ENCODE peak calls at places on chromosomes 6 and 20, in ten cellular contexts. L, J, Y, E, U, T, N, B, M and D are unnamed samples.

GRCh38 chr6:338815-339262 is 46.6 kb downstream of the DUSP22 start:
- DNase-seq in J (no peak), L (peak), Y (no peak), B (no peak), U (no peak), M (no peak), N (no peak), E (no peak), T (no peak), D (no peak)

GRCh38 chr20:18683839-18684238 is 96.0 kb downstream of the DTD1 start:
- DNase-seq in T (no peak), L (no peak), N (no peak), E (no peak), Y (no peak), M (no peak), B (no peak), U (no peak), J (no peak), D (no peak)

GRCh38 chr6:138013949-138014348 is 93.3 kb downstream of the PERP start:
- DNase-seq in B (no peak), N (no peak), E (no peak), J (peak), Y (no peak), M (no peak), T (no peak), L (no peak), U (no peak), D (no peak)

GRCh38 chr20:31967830-31968249 is at the start of gene XKR7:
- DNase-seq in L (no peak), E (no peak), J (no peak), M (no peak), B (no peak), Y (no peak), N (no peak), T (no peak), U (no peak), D (no peak)

GRCh38 chr6:12066297-12066696 is 54.2 kb downstream of the HIVEP1 start:
- DNase-seq in N (no peak), M (no peak), J (no peak), T (no peak), L (peak), E (no peak), Y (no peak), B (no peak), U (peak), D (peak)

GRCh38 chr20:41632896-41633295 is 14.7 kb upstream of the CHD6 start:
- DNase-seq in T (no peak), E (peak), N (no peak), L (peak), Y (no peak), J (peak), U (peak), M (no peak), B (no peak), D (peak)

GRCh38 chr6:3708540-3708939 is 43.0 kb downstream of the PXDC1 start:
- DNase-seq in N (no peak), L (no peak), T (no peak), E (no peak), Y (no peak), M (no peak), B (no peak), U (no peak), J (no peak), D (no peak)

GRCh38 chr6:129507059-129507807 is 202.7 kb downstream of the ARHGAP18 start:
- DNase-seq in M (no peak), Y (no peak), B (no peak), T (no peak), U (no peak), E (no peak), J (peak), L (no peak), N (no peak), D (no peak)

GRCh38 chr6:45302832-45303231 is 25.3 kb upstream of the RUNX2 start:
- DNase-seq in U (no peak), N (no peak), L (no peak), E (no peak), J (no peak), B (no peak), M (no peak), T (no peak), Y (no peak), D (no peak)

GRCh38 chr6:157227202-157228166 is 95.8 kb downstream of the TMEM242 start:
- DNase-seq in T (no peak), E (no peak), L (no peak), N (no peak), M (no peak), U (no peak), B (no peak), Y (no peak), J (no peak), D (no peak)

GRCh38 chr20:60820918-60821317 is 431.1 kb upstream of the CDH4 start:
- DNase-seq in J (no peak), N (no peak), E (no peak), U (no peak), M (no peak), Y (no peak), L (no peak), B (no peak), T (no peak), D (no peak)

GRCh38 chr20:11195169-11195568 is 521.4 kb upstream of the JAG1 start:
- DNase-seq in Y (no peak), U (no peak), N (no peak), B (no peak), T (no peak), E (no peak), J (no peak), M (no peak), L (no peak), D (no peak)

GRCh38 chr20:51249781-51250180 is 226.9 kb upstream of the KCNG1 start:
- DNase-seq in Y (no peak), J (no peak), U (no peak), B (no peak), N (no peak), E (no peak), T (no peak), L (no peak), M (no peak), D (no peak)

GRCh38 chr20:51244496-51244895 is 221.6 kb upstream of the KCNG1 start:
- DNase-seq in N (no peak), U (no peak), M (no peak), E (no peak), T (no peak), L (no peak), B (no peak), J (no peak), Y (no peak), D (no peak)

GRCh38 chr20:51249215-51249614 is 226.3 kb upstream of the KCNG1 start:
- DNase-seq in E (no peak), L (no peak), J (no peak), U (no peak), M (no peak), Y (no peak), N (no peak), B (no peak), T (no peak), D (no peak)
- H3K4me3 ChIP-seq in E (no peak), L (no peak), J (no peak), U (no peak), M (no peak), Y (no peak), N (no peak), B (no peak), T (no peak), D (no peak)

DNA sequence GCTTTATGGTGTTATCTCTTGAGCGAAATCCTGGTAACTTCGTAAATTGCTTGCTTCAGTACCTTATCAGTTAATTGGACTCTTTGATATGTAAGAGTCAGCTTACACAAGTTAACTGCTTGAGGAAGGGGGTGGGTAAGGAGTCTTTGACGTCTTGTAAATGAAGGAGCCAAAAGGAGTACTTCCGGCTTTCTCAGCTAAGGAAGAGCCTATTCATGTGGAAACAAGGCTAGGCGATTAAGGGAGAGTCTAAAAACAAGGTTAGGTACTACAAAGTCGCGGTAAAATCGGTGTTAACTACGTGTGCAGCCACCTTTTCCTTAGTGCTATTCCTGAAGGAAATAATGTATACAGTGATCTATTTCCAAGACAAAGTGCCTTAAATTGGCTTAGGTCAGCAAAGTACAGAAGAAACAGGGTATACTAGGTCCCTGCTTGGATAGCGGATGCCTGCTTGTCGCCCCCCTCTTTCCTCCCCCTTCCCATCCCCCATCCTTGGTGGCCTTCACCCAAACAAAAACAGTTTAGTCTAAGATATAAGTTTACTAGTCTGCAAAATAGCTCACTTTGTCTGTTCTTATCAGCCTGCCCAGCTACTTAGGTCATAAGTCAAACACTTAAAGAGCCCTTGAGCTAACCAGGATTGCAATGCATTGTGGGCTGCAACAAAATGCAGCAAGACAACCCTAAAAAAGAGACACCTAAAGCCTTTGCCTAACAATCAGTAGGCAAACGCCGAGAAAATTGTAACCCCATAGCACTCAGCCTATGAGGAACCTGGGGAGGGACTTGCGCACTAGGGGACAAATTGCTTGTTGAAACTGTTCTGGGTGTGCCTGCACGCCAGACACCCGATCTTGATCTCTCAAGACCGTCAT is 147.3 kb downstream of the TRIM27 start:
- DNase-seq in M (no peak), B (no peak), U (no peak), J (no peak), Y (no peak), L (no peak), E (no peak), T (no peak), N (no peak), D (no peak)
- H3K4me3 ChIP-seq in M (no peak), B (no peak), U (no peak), J (no peak), Y (no peak), L (no peak), E (no peak), T (no peak), N (no peak), D (no peak)

DNA sequence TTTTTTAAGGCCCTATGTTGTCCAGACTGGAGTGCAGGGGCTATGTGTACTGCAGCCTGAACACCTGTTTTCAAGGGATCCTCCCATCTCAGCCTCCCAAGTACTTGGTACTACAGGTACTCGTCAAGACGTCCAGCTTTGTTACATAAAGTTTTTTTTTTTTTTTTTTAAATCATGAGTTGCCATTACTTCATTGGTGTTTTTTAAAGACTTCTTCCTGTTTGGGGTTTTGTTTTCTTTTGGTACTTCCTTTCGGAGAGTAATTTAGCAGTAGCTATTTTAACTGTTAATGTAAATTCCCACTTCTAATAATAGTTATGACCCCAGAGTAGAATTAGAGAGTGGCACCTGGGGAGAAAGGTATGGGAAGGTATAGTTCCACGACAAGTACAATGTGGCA is 10.5 kb downstream of the ZNFX1 start:
- DNase-seq in E (no peak), M (no peak), U (no peak), Y (no peak), J (no peak), N (no peak), B (no peak), T (peak), L (no peak), D (no peak)
- H3K4me3 ChIP-seq in E (no peak), M (no peak), U (no peak), Y (peak), J (no peak), N (no peak), B (no peak), T (no peak), L (no peak), D (no peak)

DNA sequence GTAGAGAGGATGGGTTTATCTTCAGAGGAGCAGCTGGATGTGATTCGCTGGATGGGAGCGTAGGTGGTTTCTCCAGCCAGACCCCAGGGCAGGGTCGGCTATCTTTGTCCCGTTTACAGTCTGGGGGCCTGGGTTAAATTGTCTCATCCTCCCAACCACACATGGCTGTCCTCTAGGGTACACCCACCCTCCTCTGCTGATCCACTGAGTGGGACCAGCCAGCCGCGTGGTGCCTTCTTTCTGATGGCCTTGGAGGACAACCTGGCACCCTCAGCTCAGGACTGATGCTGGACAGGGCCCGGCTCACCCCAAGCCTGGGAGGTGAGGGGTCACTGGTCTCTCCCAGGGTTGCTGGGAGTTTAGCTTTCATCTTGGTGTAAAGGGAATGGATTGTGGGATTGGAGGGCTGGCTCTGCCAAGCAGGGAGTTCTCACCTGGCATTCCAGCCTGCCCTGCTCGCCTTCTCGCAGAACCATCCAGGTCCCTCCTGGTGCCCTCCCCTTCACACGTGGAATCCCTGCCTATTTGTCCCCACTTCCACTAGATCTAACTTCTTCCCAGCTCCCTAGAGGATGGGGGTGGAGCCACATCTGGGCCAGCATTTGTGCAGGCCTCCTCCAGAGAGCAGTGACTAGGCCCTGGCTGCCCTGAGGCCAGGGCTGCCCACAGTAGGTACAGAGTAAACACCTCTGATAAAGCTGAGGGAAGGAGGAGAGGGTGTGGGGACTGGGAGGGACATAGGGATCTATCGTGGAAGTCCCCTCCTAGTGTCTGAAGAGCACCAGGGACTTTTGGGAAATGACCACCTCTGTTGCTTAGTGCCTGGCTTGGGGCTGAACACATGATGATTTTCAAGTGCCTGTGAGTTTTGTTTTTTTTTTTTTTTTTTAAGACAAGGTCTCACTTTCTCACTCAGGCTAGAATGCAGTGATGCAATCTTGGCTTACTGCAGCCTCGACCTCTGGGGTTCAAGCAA is 1.6 kb downstream of the ITPR3 start:
- DNase-seq in T (no peak), M (no peak), J (peak), B (peak), Y (no peak), L (peak), U (peak), N (no peak), E (no peak), D (no peak)
- H3K4me3 ChIP-seq in T (no peak), M (peak), J (peak), B (peak), Y (peak), L (peak), U (peak), N (peak), E (peak), D (no peak)